ENCODE peak calls at places on chromosomes 4 and X, in five cellular contexts. One of them, this sample, is unnamed.

GRCh38 chr4:122747883-122748282 is 15.4 kb downstream of the BBS12 start:
- DNase-seq in SK-N-SH: no peak
- DNase-seq in K562: no peak
- DNase-seq in GM12878: no peak
- DNase-seq in HepG2: no peak
- DNase-seq in this sample: no peak

GRCh38 chr4:140673729-140674128 is 82.5 kb downstream of the TBC1D9 start:
- DNase-seq in K562: no peak
- DNase-seq in HepG2: no peak
- DNase-seq in GM12878: no peak
- DNase-seq in SK-N-SH: peak; percentile 79
- DNase-seq in this sample: no peak

GRCh38 chrX:65932173-65933084 is 107.5 kb downstream of the VSIG4 start:
- DNase-seq in GM12878: no peak
- DNase-seq in SK-N-SH: peak; percentile 9
- DNase-seq in HepG2: peak; percentile 1
- DNase-seq in K562: peak; percentile 17
- DNase-seq in this sample: peak; percentile 15

GRCh38 chr4:60368986-60369385 is 831.1 kb upstream of the ADGRL3 start:
- DNase-seq in GM12878: no peak
- DNase-seq in SK-N-SH: no peak
- DNase-seq in K562: no peak
- DNase-seq in HepG2: no peak
- DNase-seq in this sample: no peak

GRCh38 chrX:106963111-106963510 is 36.9 kb downstream of the MORC4 start:
- DNase-seq in SK-N-SH: no peak
- DNase-seq in HepG2: no peak
- DNase-seq in GM12878: no peak
- DNase-seq in K562: no peak
- DNase-seq in this sample: no peak

GRCh38 chr4:40887690-40888089 is 137.9 kb downstream of the NSUN7 start:
- DNase-seq in K562: no peak
- DNase-seq in HepG2: no peak
- DNase-seq in SK-N-SH: no peak
- DNase-seq in GM12878: no peak
- DNase-seq in this sample: no peak

GRCh38 chr4:121147923-121148443 is 16.1 kb downstream of the TNIP3 start:
- DNase-seq in K562: no peak
- DNase-seq in HepG2: no peak
- DNase-seq in SK-N-SH: no peak
- DNase-seq in GM12878: no peak
- DNase-seq in this sample: no peak

GRCh38 chrX:123803331-123803983 is 56.4 kb upstream of the XIAP start:
- DNase-seq in GM12878: no peak
- DNase-seq in K562: peak; percentile 68
- DNase-seq in HepG2: peak; percentile 97
- DNase-seq in SK-N-SH: peak; percentile 46
- DNase-seq in this sample: peak; percentile 32

GRCh38 chr4:143667461-143667860 is 33.0 kb downstream of the FREM3 start:
- DNase-seq in K562: no peak
- DNase-seq in HepG2: no peak
- DNase-seq in GM12878: no peak
- DNase-seq in SK-N-SH: peak; percentile 9
- DNase-seq in this sample: no peak

GRCh38 chrX:72130156-72130761 is 1.5 kb downstream of the RTL5 start:
- DNase-seq in K562: no peak
- DNase-seq in SK-N-SH: no peak
- DNase-seq in GM12878: no peak
- DNase-seq in HepG2: no peak
- DNase-seq in this sample: no peak

GRCh38 chr4:48290146-48290772 is 20.6 kb upstream of the TEC start:
- DNase-seq in GM12878: no peak
- DNase-seq in SK-N-SH: peak; percentile 49
- DNase-seq in K562: peak; percentile 68
- DNase-seq in HepG2: peak; percentile 19
- DNase-seq in this sample: peak; percentile 55

GRCh38 chr4:73311428-73311827 is 52.8 kb upstream of the ANKRD17 start:
- DNase-seq in K562: no peak
- DNase-seq in HepG2: peak; percentile 12
- DNase-seq in SK-N-SH: no peak
- DNase-seq in GM12878: no peak
- DNase-seq in this sample: peak; percentile 6

GRCh38 chr4:8335848-8336247 is 66.3 kb downstream of the HTRA3 start:
- DNase-seq in HepG2: no peak
- DNase-seq in K562: no peak
- DNase-seq in SK-N-SH: no peak
- DNase-seq in GM12878: no peak
- DNase-seq in this sample: no peak

GRCh38 chr4:57131849-57132745 is 21.9 kb upstream of the IGFBP7 start:
- DNase-seq in GM12878: no peak
- DNase-seq in HepG2: peak; percentile 18
- DNase-seq in SK-N-SH: no peak
- DNase-seq in K562: no peak
- DNase-seq in this sample: no peak

GRCh38 chr4:177339794-177340374 is 30.2 kb downstream of the NEIL3 start:
- DNase-seq in K562: peak; percentile 15
- DNase-seq in HepG2: peak; percentile 29
- DNase-seq in GM12878: peak; percentile 4
- DNase-seq in SK-N-SH: peak; percentile 45
- DNase-seq in this sample: peak; percentile 27

GRCh38 chr4:184392748-184393334 is 81.5 kb downstream of the IRF2 start:
- DNase-seq in K562: no peak
- DNase-seq in SK-N-SH: no peak
- DNase-seq in HepG2: no peak
- DNase-seq in GM12878: no peak
- DNase-seq in this sample: no peak

DNA sequence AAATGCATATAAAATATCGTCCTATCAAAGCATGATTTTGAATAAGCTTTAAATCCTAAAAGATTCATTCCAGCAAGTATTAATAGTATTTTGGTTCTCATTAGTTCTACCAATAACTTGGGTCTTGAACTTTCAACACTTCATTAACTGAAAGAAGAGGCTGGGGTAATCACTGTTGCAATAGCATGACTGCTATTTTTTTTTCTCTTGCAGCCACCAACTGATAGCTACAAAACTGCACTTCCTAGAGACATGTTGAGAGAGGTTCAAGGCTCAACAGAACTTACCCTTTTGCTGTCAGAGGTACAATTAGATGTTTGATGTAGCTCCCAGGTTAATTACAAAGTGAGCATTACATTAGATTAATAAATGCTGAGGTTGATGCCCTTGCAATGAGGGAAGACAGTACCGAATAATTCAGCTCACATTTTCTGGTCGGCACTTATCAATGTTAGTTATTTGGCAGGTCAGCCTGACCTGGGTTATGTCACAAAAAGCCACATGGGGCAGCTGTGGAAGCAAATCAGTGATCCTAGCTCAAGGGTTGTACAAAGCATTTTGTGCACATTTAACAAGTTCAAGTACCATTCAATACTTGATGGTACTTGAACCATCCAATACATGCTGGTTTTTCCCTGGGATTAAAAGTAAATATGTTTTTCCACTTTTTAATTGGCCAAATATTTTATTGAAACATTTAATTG is 29.9 kb upstream of the TET2 start:
- DNase-seq in SK-N-SH: no peak
- DNase-seq in GM12878: no peak
- DNase-seq in HepG2: no peak
- DNase-seq in K562: no peak
- DNase-seq in this sample: no peak
- TF ChIP-seq FOXM1 in SK-N-SH: no peak
- TF ChIP-seq FOXM1 in GM12878: no peak
- TF ChIP-seq FOXM1 in HepG2: no peak
- TF ChIP-seq FOXM1 in K562: no peak
- TF ChIP-seq FOXM1 in this sample: no peak

GRCh38 chr4:15410750-15411149 is 17.1 kb upstream of the C1QTNF7 start:
- DNase-seq in SK-N-SH: peak; percentile 23
- DNase-seq in HepG2: no peak
- DNase-seq in GM12878: no peak
- DNase-seq in K562: no peak
- DNase-seq in this sample: no peak

GRCh38 chr4:15413010-15413622 is 14.7 kb upstream of the C1QTNF7 start:
- DNase-seq in K562: no peak
- DNase-seq in HepG2: no peak
- DNase-seq in GM12878: no peak
- DNase-seq in SK-N-SH: no peak
- DNase-seq in this sample: no peak

GRCh38 chr4:15413623-15414019 is 14.2 kb upstream of the C1QTNF7 start:
- DNase-seq in SK-N-SH: no peak
- DNase-seq in GM12878: no peak
- DNase-seq in HepG2: no peak
- DNase-seq in K562: no peak
- DNase-seq in this sample: no peak

GRCh38 chr4:15416357-15417327 is 11.2 kb upstream of the C1QTNF7 start:
- DNase-seq in SK-N-SH: no peak
- DNase-seq in GM12878: no peak
- DNase-seq in HepG2: no peak
- DNase-seq in K562: no peak
- DNase-seq in this sample: no peak

DNA sequence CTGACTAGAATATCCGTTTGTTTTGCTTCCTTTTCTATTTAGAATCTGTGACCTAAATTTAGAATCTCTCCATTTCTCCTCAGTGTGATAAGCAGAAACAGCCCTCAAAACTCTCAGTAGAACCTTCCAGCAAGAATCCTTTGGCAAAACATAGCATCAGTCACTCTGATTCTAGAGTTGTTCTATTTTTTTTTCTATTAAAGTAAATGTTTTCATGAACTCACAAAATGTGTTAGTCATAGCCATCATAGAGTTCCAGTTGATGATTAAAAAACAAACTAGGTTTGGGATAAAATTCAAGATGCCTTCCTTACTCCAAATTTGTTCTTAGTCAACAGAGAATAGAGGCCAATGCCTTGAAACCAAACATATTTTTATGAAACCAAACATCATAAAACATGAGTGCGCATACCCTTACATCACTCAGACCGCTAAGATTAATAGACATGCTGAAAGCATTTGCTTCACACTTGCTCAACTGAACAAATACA is 13.2 kb upstream of the C1QTNF7 start:
- DNase-seq in HepG2: no peak
- DNase-seq in SK-N-SH: no peak
- DNase-seq in GM12878: no peak
- DNase-seq in K562: no peak
- DNase-seq in this sample: no peak
- TF ChIP-seq FOXM1 in HepG2: no peak
- TF ChIP-seq FOXM1 in SK-N-SH: no peak
- TF ChIP-seq FOXM1 in GM12878: no peak
- TF ChIP-seq FOXM1 in K562: no peak
- TF ChIP-seq FOXM1 in this sample: no peak

DNA sequence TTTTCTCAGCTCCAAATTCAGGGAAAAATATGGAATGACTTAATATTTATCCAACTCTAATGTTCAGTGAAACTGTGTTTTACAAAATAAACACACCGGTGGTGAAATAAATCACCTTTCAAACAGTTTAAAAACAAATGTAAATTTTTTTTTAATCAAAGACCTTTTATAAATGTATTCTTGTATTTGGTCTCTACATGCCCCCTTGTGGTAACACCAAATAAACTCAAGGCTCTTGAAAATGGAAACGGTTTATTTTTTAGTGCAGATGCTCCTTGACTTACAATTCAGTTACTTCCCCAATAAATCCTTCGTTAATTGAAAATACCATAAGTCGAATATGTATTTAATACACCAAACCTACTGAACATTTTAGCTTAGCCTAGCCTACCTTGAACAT is 45.9 kb upstream of the ITM2A start:
- DNase-seq in HepG2: peak; percentile 0
- DNase-seq in GM12878: no peak
- DNase-seq in K562: peak; percentile 7
- DNase-seq in SK-N-SH: peak; percentile 1
- DNase-seq in this sample: no peak
- TF ChIP-seq FOXM1 in HepG2: no peak
- TF ChIP-seq FOXM1 in GM12878: no peak
- TF ChIP-seq FOXM1 in K562: no peak
- TF ChIP-seq FOXM1 in SK-N-SH: no peak
- TF ChIP-seq FOXM1 in this sample: no peak

GRCh38 chrX:20527458-20528099 is 260.9 kb upstream of the RPS6KA3 start:
- DNase-seq in GM12878: no peak
- DNase-seq in SK-N-SH: peak; percentile 26
- DNase-seq in HepG2: peak; percentile 21
- DNase-seq in K562: peak; percentile 26
- DNase-seq in this sample: peak; percentile 23
- TF ChIP-seq FOXM1 in GM12878: no peak
- TF ChIP-seq FOXM1 in SK-N-SH: no peak
- TF ChIP-seq FOXM1 in HepG2: no peak
- TF ChIP-seq FOXM1 in K562: no peak
- TF ChIP-seq FOXM1 in this sample: no peak

GRCh38 chrX:136909706-136910564 is 29.4 kb upstream of the RBMX start:
- DNase-seq in K562: peak; percentile 91
- DNase-seq in SK-N-SH: peak; percentile 76
- DNase-seq in GM12878: peak; percentile 56
- DNase-seq in HepG2: no peak
- DNase-seq in this sample: peak; percentile 82

GRCh38 chrX:136906921-136907510 is 26.5 kb upstream of the RBMX start:
- DNase-seq in SK-N-SH: no peak
- DNase-seq in K562: no peak
- DNase-seq in GM12878: no peak
- DNase-seq in HepG2: no peak
- DNase-seq in this sample: no peak

GRCh38 chrX:136907626-136908025 is 27.1 kb upstream of the RBMX start:
- DNase-seq in HepG2: no peak
- DNase-seq in SK-N-SH: no peak
- DNase-seq in K562: no peak
- DNase-seq in GM12878: no peak
- DNase-seq in this sample: no peak

GRCh38 chrX:136909119-136909705 is 28.7 kb upstream of the RBMX start:
- DNase-seq in K562: peak; percentile 94
- DNase-seq in HepG2: peak; percentile 26
- DNase-seq in SK-N-SH: peak; percentile 93
- DNase-seq in GM12878: peak; percentile 12
- DNase-seq in this sample: peak; percentile 92

GRCh38 chrX:136910565-136911040 is 30.1 kb upstream of the RBMX start:
- DNase-seq in K562: no peak
- DNase-seq in GM12878: no peak
- DNase-seq in HepG2: no peak
- DNase-seq in SK-N-SH: no peak
- DNase-seq in this sample: no peak
- TF ChIP-seq FOXM1 in K562: no peak
- TF ChIP-seq FOXM1 in GM12878: no peak
- TF ChIP-seq FOXM1 in HepG2: no peak
- TF ChIP-seq FOXM1 in SK-N-SH: no peak
- TF ChIP-seq FOXM1 in this sample: no peak

DNA sequence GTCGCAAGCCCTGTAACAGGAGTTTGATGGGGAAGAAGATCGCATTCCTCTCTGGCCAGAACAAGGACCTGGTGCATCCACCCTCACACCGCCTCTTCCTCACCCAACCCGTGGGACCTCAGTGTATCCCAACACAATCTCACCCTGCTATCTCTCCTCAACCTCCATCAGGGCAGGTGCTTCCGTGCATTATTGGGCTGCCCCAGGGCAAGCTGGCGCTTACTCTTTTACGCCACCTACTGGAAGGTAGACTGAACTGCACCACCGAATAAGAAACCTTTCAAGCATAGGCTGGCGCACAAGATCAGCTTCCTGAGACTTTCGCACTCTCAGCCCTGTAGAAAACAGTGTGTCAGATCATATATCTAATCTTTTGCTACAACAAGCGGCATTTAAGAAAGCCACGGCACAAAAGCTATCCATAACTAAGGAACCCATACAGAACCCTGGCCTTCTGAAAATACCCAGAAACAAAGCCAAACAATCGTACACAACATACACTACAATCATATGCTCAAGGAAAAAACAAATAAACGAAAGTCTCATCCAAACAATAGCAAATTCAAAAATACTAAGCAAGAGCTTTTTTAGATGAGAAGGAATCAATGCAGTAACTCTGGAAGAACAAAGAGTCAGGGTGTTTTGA is 209.3 kb downstream of the UGT8 start:
- DNase-seq in HepG2: peak; percentile 42
- DNase-seq in GM12878: no peak
- DNase-seq in SK-N-SH: peak; percentile 38
- DNase-seq in K562: peak; percentile 41
- DNase-seq in this sample: peak; percentile 65
- TF ChIP-seq FOXM1 in HepG2: no peak
- TF ChIP-seq FOXM1 in GM12878: no peak
- TF ChIP-seq FOXM1 in SK-N-SH: no peak
- TF ChIP-seq FOXM1 in K562: no peak
- TF ChIP-seq FOXM1 in this sample: no peak

This sample was measured in HEK293T.